ENCODE peak calls at places on chromosomes 2 and 18, in nine cellular contexts. One of them, this sample, is unnamed.

GRCh38 chr2:230327418-230328154 is 593 bp downstream of the SP140L start:
- DNase-seq in tibial nerve: no peak
- DNase-seq in esophagus squamous epithelium: no peak
- DNase-seq in GM23248: peak; percentile 35
- DNase-seq in CD4-positive, alpha-beta memory T cell: no peak
- DNase-seq in heart left ventricle: no peak
- DNase-seq in mesendoderm: no peak
- DNase-seq in heart right ventricle: no peak
- DNase-seq in brain microvascular endothelial cell: no peak
- DNase-seq in this sample: no peak

GRCh38 chr2:3774336-3774735 is 71.0 kb downstream of the DCDC2C start:
- DNase-seq in tibial nerve: no peak
- DNase-seq in esophagus squamous epithelium: no peak
- DNase-seq in GM23248: no peak
- DNase-seq in CD4-positive, alpha-beta memory T cell: no peak
- DNase-seq in heart left ventricle: no peak
- DNase-seq in mesendoderm: no peak
- DNase-seq in heart right ventricle: no peak
- DNase-seq in brain microvascular endothelial cell: no peak
- DNase-seq in this sample: no peak

GRCh38 chr2:37555457-37555856 is 116.0 kb downstream of the CDC42EP3 start:
- DNase-seq in tibial nerve: no peak
- DNase-seq in esophagus squamous epithelium: no peak
- DNase-seq in GM23248: no peak
- DNase-seq in CD4-positive, alpha-beta memory T cell: peak; percentile 22
- DNase-seq in heart left ventricle: peak; percentile 34
- DNase-seq in mesendoderm: no peak
- DNase-seq in heart right ventricle: no peak
- DNase-seq in brain microvascular endothelial cell: no peak
- DNase-seq in this sample: peak; percentile 16

GRCh38 chr2:36618381-36618780 is 20.4 kb upstream of the FEZ2 start:
- DNase-seq in tibial nerve: no peak
- DNase-seq in esophagus squamous epithelium: no peak
- DNase-seq in GM23248: peak; percentile 76
- DNase-seq in CD4-positive, alpha-beta memory T cell: peak; percentile 2
- DNase-seq in heart left ventricle: no peak
- DNase-seq in mesendoderm: peak; percentile 95
- DNase-seq in heart right ventricle: peak; percentile 27
- DNase-seq in brain microvascular endothelial cell: peak; percentile 74
- DNase-seq in this sample: no peak

GRCh38 chr2:27185331-27186026 is 26.4 kb upstream of the ATRAID start:
- DNase-seq in tibial nerve: peak; percentile 41
- DNase-seq in esophagus squamous epithelium: no peak
- DNase-seq in GM23248: peak; percentile 79
- DNase-seq in CD4-positive, alpha-beta memory T cell: no peak
- DNase-seq in heart left ventricle: no peak
- DNase-seq in mesendoderm: no peak
- DNase-seq in heart right ventricle: no peak
- DNase-seq in brain microvascular endothelial cell: no peak
- DNase-seq in this sample: peak; percentile 11

GRCh38 chr2:144513388-144514100 is 6.4 kb downstream of the ZEB2 start:
- DNase-seq in tibial nerve: no peak
- DNase-seq in esophagus squamous epithelium: no peak
- DNase-seq in GM23248: peak; percentile 72
- DNase-seq in CD4-positive, alpha-beta memory T cell: no peak
- DNase-seq in heart left ventricle: peak; percentile 41
- DNase-seq in mesendoderm: peak; percentile 65
- DNase-seq in heart right ventricle: no peak
- DNase-seq in brain microvascular endothelial cell: peak; percentile 92
- DNase-seq in this sample: no peak

GRCh38 chr2:176085120-176085788 is 1.5 kb upstream of the EVX2 start:
- DNase-seq in tibial nerve: no peak
- DNase-seq in esophagus squamous epithelium: no peak
- DNase-seq in GM23248: no peak
- DNase-seq in CD4-positive, alpha-beta memory T cell: no peak
- DNase-seq in heart left ventricle: no peak
- DNase-seq in mesendoderm: no peak
- DNase-seq in heart right ventricle: no peak
- DNase-seq in brain microvascular endothelial cell: no peak
- DNase-seq in this sample: no peak

GRCh38 chr2:12119841-12120240 is 373.4 kb downstream of the LPIN1 start:
- DNase-seq in tibial nerve: no peak
- DNase-seq in esophagus squamous epithelium: no peak
- DNase-seq in GM23248: peak; percentile 79
- DNase-seq in CD4-positive, alpha-beta memory T cell: no peak
- DNase-seq in heart left ventricle: no peak
- DNase-seq in mesendoderm: no peak
- DNase-seq in heart right ventricle: no peak
- DNase-seq in brain microvascular endothelial cell: peak; percentile 25
- DNase-seq in this sample: no peak

GRCh38 chr18:40555914-40556313 is 1399.1 kb upstream of the PIK3C3 start:
- DNase-seq in tibial nerve: no peak
- DNase-seq in esophagus squamous epithelium: no peak
- DNase-seq in GM23248: peak; percentile 7
- DNase-seq in CD4-positive, alpha-beta memory T cell: no peak
- DNase-seq in heart left ventricle: no peak
- DNase-seq in mesendoderm: no peak
- DNase-seq in heart right ventricle: no peak
- DNase-seq in brain microvascular endothelial cell: no peak
- DNase-seq in this sample: no peak

GRCh38 chr2:127143851-127144782 is 37.2 kb upstream of the BIN1 start:
- DNase-seq in tibial nerve: peak; percentile 35
- DNase-seq in esophagus squamous epithelium: no peak
- DNase-seq in GM23248: peak; percentile 82
- DNase-seq in CD4-positive, alpha-beta memory T cell: no peak
- DNase-seq in heart left ventricle: no peak
- DNase-seq in mesendoderm: no peak
- DNase-seq in heart right ventricle: no peak
- DNase-seq in brain microvascular endothelial cell: peak; percentile 59
- DNase-seq in this sample: no peak

GRCh38 chr18:48680871-48681270 is 142.0 kb downstream of the CTIF start:
- DNase-seq in tibial nerve: peak; percentile 50
- DNase-seq in esophagus squamous epithelium: no peak
- DNase-seq in GM23248: no peak
- DNase-seq in CD4-positive, alpha-beta memory T cell: no peak
- DNase-seq in heart left ventricle: peak; percentile 91
- DNase-seq in mesendoderm: no peak
- DNase-seq in heart right ventricle: peak; percentile 93
- DNase-seq in brain microvascular endothelial cell: no peak
- DNase-seq in this sample: peak; percentile 10

GRCh38 chr2:197116306-197116879 is 189.9 kb upstream of the PGAP1 start:
- DNase-seq in tibial nerve: no peak
- DNase-seq in esophagus squamous epithelium: no peak
- DNase-seq in GM23248: no peak
- DNase-seq in CD4-positive, alpha-beta memory T cell: no peak
- DNase-seq in heart left ventricle: no peak
- DNase-seq in mesendoderm: no peak
- DNase-seq in heart right ventricle: no peak
- DNase-seq in brain microvascular endothelial cell: no peak
- DNase-seq in this sample: no peak

GRCh38 chr2:147628971-147629421 is 215.8 kb upstream of the ACVR2A start:
- DNase-seq in tibial nerve: no peak
- DNase-seq in esophagus squamous epithelium: no peak
- DNase-seq in GM23248: peak; percentile 38
- DNase-seq in CD4-positive, alpha-beta memory T cell: no peak
- DNase-seq in heart left ventricle: no peak
- DNase-seq in mesendoderm: no peak
- DNase-seq in heart right ventricle: no peak
- DNase-seq in brain microvascular endothelial cell: no peak
- DNase-seq in this sample: no peak

GRCh38 chr2:126909366-126909765 is 10.7 kb downstream of the TEX51 start:
- DNase-seq in tibial nerve: no peak
- DNase-seq in esophagus squamous epithelium: no peak
- DNase-seq in GM23248: no peak
- DNase-seq in CD4-positive, alpha-beta memory T cell: no peak
- DNase-seq in heart left ventricle: no peak
- DNase-seq in mesendoderm: peak; percentile 58
- DNase-seq in heart right ventricle: no peak
- DNase-seq in brain microvascular endothelial cell: no peak
- DNase-seq in this sample: no peak

GRCh38 chr2:240604291-240604938 is 17.9 kb downstream of the CAPN10 start:
- DNase-seq in tibial nerve: peak; percentile 74
- DNase-seq in esophagus squamous epithelium: no peak
- DNase-seq in GM23248: peak; percentile 52
- DNase-seq in CD4-positive, alpha-beta memory T cell: no peak
- DNase-seq in heart left ventricle: peak; percentile 90
- DNase-seq in mesendoderm: peak; percentile 65
- DNase-seq in heart right ventricle: peak; percentile 84
- DNase-seq in brain microvascular endothelial cell: peak; percentile 31
- DNase-seq in this sample: peak; percentile 93

DNA sequence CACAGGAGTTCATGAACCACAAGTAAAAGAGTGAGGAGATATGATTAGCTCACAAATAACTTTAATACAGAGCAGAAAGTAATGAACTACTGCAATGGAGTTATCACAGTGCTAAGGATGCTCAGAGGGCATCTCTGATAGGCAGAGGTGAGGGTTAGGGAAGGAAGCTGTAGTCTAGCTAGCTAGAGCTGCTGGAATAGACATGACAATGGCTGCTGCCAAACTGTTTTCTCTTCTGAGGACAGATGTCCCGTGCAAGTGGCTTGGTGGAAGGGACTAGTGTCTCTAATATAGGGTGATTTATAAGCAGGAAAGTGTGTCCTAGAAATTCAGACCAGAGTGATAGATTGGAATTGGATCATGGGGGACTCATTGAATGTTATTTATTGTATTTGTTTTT is 1.6 kb downstream of the CTLA4 start:
- DNase-seq in tibial nerve: no peak
- DNase-seq in esophagus squamous epithelium: no peak
- DNase-seq in GM23248: no peak
- DNase-seq in CD4-positive, alpha-beta memory T cell: no peak
- DNase-seq in heart left ventricle: no peak
- DNase-seq in mesendoderm: no peak
- DNase-seq in heart right ventricle: no peak
- DNase-seq in brain microvascular endothelial cell: no peak
- DNase-seq in this sample: no peak
- H3K4me3 ChIP-seq in tibial nerve: no peak overlapping the region
- H3K4me3 ChIP-seq in esophagus squamous epithelium: peak overlapping the region; percentile 3
- H3K4me3 ChIP-seq in GM23248: no peak overlapping the region
- H3K4me3 ChIP-seq in CD4-positive, alpha-beta memory T cell: peak overlapping the region; percentile 13
- H3K4me3 ChIP-seq in heart left ventricle: no peak overlapping the region
- H3K4me3 ChIP-seq in mesendoderm: no peak overlapping the region
- H3K4me3 ChIP-seq in heart right ventricle: no peak overlapping the region
- H3K4me3 ChIP-seq in brain microvascular endothelial cell: no peak overlapping the region
- H3K4me3 ChIP-seq in this sample: no peak overlapping the region

GRCh38 chr2:60535392-60536312 is 17.8 kb downstream of the BCL11A start:
- DNase-seq in tibial nerve: no peak
- DNase-seq in esophagus squamous epithelium: no peak
- DNase-seq in GM23248: no peak
- DNase-seq in CD4-positive, alpha-beta memory T cell: no peak
- DNase-seq in heart left ventricle: no peak
- DNase-seq in mesendoderm: no peak
- DNase-seq in heart right ventricle: no peak
- DNase-seq in brain microvascular endothelial cell: no peak
- DNase-seq in this sample: no peak
- H3K27ac ChIP-seq in tibial nerve: no peak overlapping the region
- H3K27ac ChIP-seq in esophagus squamous epithelium: peak overlapping the region; percentile 65
- H3K27ac ChIP-seq in GM23248: no peak overlapping the region
- H3K27ac ChIP-seq in CD4-positive, alpha-beta memory T cell: no peak overlapping the region
- H3K27ac ChIP-seq in heart left ventricle: peak overlapping the region; percentile 54
- H3K27ac ChIP-seq in mesendoderm: peak overlapping the region; percentile 11
- H3K27ac ChIP-seq in heart right ventricle: no peak overlapping the region
- H3K27ac ChIP-seq in brain microvascular endothelial cell: no peak overlapping the region
- H3K27ac ChIP-seq in this sample: no peak overlapping the region

DNA sequence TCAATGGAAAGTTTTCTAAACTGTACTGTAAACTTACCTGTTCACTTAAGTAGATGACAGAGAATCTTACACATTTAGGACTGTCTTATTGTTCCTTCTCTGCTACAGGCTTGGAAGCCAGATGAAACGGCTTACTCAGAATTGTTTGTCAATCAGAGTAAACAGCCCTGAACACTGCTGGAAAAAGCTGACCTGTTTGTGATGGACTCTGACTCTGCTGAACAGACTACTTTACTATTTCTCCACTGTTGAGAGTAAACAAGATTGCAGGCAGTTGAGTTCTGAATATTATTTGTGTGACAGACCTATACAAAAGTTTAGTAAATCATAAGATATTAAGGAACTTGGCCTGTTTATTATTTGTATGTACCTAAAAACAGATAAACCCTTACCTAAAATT is 99.0 kb downstream of the NOL10 start:
- DNase-seq in tibial nerve: no peak
- DNase-seq in esophagus squamous epithelium: no peak
- DNase-seq in GM23248: no peak
- DNase-seq in CD4-positive, alpha-beta memory T cell: no peak
- DNase-seq in heart left ventricle: no peak
- DNase-seq in mesendoderm: no peak
- DNase-seq in heart right ventricle: no peak
- DNase-seq in brain microvascular endothelial cell: no peak
- DNase-seq in this sample: no peak
- H3K4me3 ChIP-seq in tibial nerve: no peak overlapping the region
- H3K4me3 ChIP-seq in esophagus squamous epithelium: no peak overlapping the region
- H3K4me3 ChIP-seq in GM23248: no peak overlapping the region
- H3K4me3 ChIP-seq in CD4-positive, alpha-beta memory T cell: no peak overlapping the region
- H3K4me3 ChIP-seq in heart left ventricle: no peak overlapping the region
- H3K4me3 ChIP-seq in mesendoderm: no peak overlapping the region
- H3K4me3 ChIP-seq in heart right ventricle: no peak overlapping the region
- H3K4me3 ChIP-seq in brain microvascular endothelial cell: no peak overlapping the region
- H3K4me3 ChIP-seq in this sample: no peak overlapping the region

GRCh38 chr18:70382992-70383717 is 94.3 kb downstream of the SOCS6 start:
- DNase-seq in tibial nerve: no peak
- DNase-seq in esophagus squamous epithelium: no peak
- DNase-seq in GM23248: no peak
- DNase-seq in CD4-positive, alpha-beta memory T cell: no peak
- DNase-seq in heart left ventricle: no peak
- DNase-seq in mesendoderm: no peak
- DNase-seq in heart right ventricle: no peak
- DNase-seq in brain microvascular endothelial cell: no peak
- DNase-seq in this sample: no peak
- H3K27ac ChIP-seq in tibial nerve: no peak overlapping the region
- H3K27ac ChIP-seq in esophagus squamous epithelium: no peak overlapping the region
- H3K27ac ChIP-seq in GM23248: peak overlapping the region; percentile 91
- H3K27ac ChIP-seq in CD4-positive, alpha-beta memory T cell: no peak overlapping the region
- H3K27ac ChIP-seq in heart left ventricle: no peak overlapping the region
- H3K27ac ChIP-seq in mesendoderm: no peak overlapping the region
- H3K27ac ChIP-seq in heart right ventricle: no peak overlapping the region
- H3K27ac ChIP-seq in brain microvascular endothelial cell: no peak overlapping the region
- H3K27ac ChIP-seq in this sample: no peak overlapping the region

GRCh38 chr2:46315103-46315890 is 18.1 kb downstream of the EPAS1 start:
- DNase-seq in tibial nerve: peak; percentile 79
- DNase-seq in esophagus squamous epithelium: peak; percentile 13
- DNase-seq in GM23248: peak; percentile 100
- DNase-seq in CD4-positive, alpha-beta memory T cell: no peak
- DNase-seq in heart left ventricle: peak; percentile 94
- DNase-seq in mesendoderm: no peak
- DNase-seq in heart right ventricle: peak; percentile 94
- DNase-seq in brain microvascular endothelial cell: peak; percentile 96
- DNase-seq in this sample: peak; percentile 87
- H3K4me3 ChIP-seq in tibial nerve: no peak overlapping the region
- H3K4me3 ChIP-seq in esophagus squamous epithelium: no peak overlapping the region
- H3K4me3 ChIP-seq in GM23248: peak overlapping the region; percentile 38
- H3K4me3 ChIP-seq in CD4-positive, alpha-beta memory T cell: no peak overlapping the region
- H3K4me3 ChIP-seq in heart left ventricle: no peak overlapping the region
- H3K4me3 ChIP-seq in mesendoderm: no peak overlapping the region
- H3K4me3 ChIP-seq in heart right ventricle: no peak overlapping the region
- H3K4me3 ChIP-seq in brain microvascular endothelial cell: no peak overlapping the region
- H3K4me3 ChIP-seq in this sample: no peak overlapping the region

This sample was measured in thyroid gland.